ENCODE peak calls at places on chromosomes 3 and 15, in seven cellular contexts. N is ACHN; A is GM04503; E is activated T-helper 1 cell treated with anti-CD3 and anti-CD28 coated beads, Interleukin-2, amount 50 U/mL, for 16 hours; V is AG09309; R is GM13976; W is NAMALWA. D is an unnamed sample.

GRCh38 chr3:72692959-72693518 is 155.2 kb downstream of the SHQ1 start:
- DNase-seq in N (no peak), A (no peak), E (no peak), V (no peak), R (no peak), W (no peak), D (no peak)

GRCh38 chr3:127954642-127955041 is 39.6 kb downstream of the KBTBD12 start:
- DNase-seq in N (no peak), A (no peak), E (no peak), V (no peak), R (no peak), W (no peak), D (peak; percentile 4)

GRCh38 chr3:171615742-171616141 is 155.5 kb upstream of the TNIK start:
- DNase-seq in N (no peak), A (no peak), E (no peak), V (no peak), R (no peak), W (no peak), D (no peak)

GRCh38 chr15:69828181-69828828 is 269.4 kb downstream of the TLE3 start:
- DNase-seq in N (no peak), A (no peak), E (no peak), V (no peak), R (no peak), W (no peak), D (no peak)

GRCh38 chr3:77186319-77186718 is 146.4 kb downstream of the ROBO2 start:
- DNase-seq in N (no peak), A (no peak), E (no peak), V (no peak), R (no peak), W (no peak), D (no peak)

GRCh38 chr3:165440380-165440779 is 244.2 kb upstream of the SLITRK3 start:
- DNase-seq in N (no peak), A (no peak), E (no peak), V (no peak), R (no peak), W (no peak), D (no peak)

GRCh38 chr3:48428863-48429415 is 947 bp downstream of the PLXNB1 start:
- DNase-seq in N (peak; percentile 40), A (no peak), E (no peak), V (no peak), R (no peak), W (no peak), D (no peak)

GRCh38 chr15:26449296-26449695 is 323.6 kb downstream of the GABRB3 start:
- DNase-seq in N (no peak), A (no peak), E (no peak), V (no peak), R (no peak), W (no peak), D (no peak)

GRCh38 chr3:190586631-190587000 is 72.7 kb downstream of the IL1RAP start:
- DNase-seq in N (peak; percentile 45), A (no peak), E (no peak), V (no peak), R (no peak), W (no peak), D (no peak)

GRCh38 chr3:123307064-123307463 is 105.3 kb downstream of the SEC22A start:
- DNase-seq in N (no peak), A (no peak), E (no peak), V (no peak), R (no peak), W (no peak), D (no peak)

GRCh38 chr15:25717861-25718504 is 145.1 kb downstream of the ATP10A start:
- DNase-seq in N (no peak), A (peak; percentile 10), E (no peak), V (no peak), R (no peak), W (peak; percentile 4), D (no peak)

GRCh38 chr3:157064402-157064801 is 95.5 kb downstream of the CCNL1 start:
- DNase-seq in N (no peak), A (no peak), E (no peak), V (no peak), R (no peak), W (no peak), D (no peak)

GRCh38 chr3:108406661-108407206 is 103.7 kb downstream of the MYH15 start:
- DNase-seq in N (no peak), A (no peak), E (no peak), V (no peak), R (peak; percentile 74), W (peak; percentile 86), D (no peak)

GRCh38 chr3:132803889-132804288 is 81.7 kb upstream of the NPHP3 start:
- DNase-seq in N (no peak), A (no peak), E (no peak), V (no peak), R (no peak), W (peak; percentile 40), D (no peak)

GRCh38 chr15:90138071-90138833 is 36.0 kb upstream of the IDH2 start:
- DNase-seq in N (no peak), A (no peak), E (no peak), V (no peak), R (no peak), W (no peak), D (no peak)

GRCh38 chr3:99658274-99658673 is 19.9 kb downstream of the COL8A1 start:
- DNase-seq in N (peak; percentile 23), A (no peak), E (no peak), V (no peak), R (no peak), W (no peak), D (no peak)

GRCh38 chr3:97037294-97037943 is 223.0 kb downstream of the EPHA6 start:
- DNase-seq in N (no peak), A (no peak), E (no peak), V (no peak), R (no peak), W (no peak), D (no peak)

GRCh38 chr3:61564405-61565059 is 3.2 kb downstream of the PTPRG start:
- DNase-seq in N (peak; percentile 16), A (no peak), E (no peak), V (no peak), R (peak; percentile 57), W (peak; percentile 2), D (peak; percentile 68)

GRCh38 chr3:148758303-148758884 is 60.7 kb downstream of the AGTR1 start:
- DNase-seq in N (no peak), A (no peak), E (no peak), V (no peak), R (no peak), W (no peak), D (no peak)

GRCh38 chr15:63038926-63039673 is 3.4 kb upstream of the TPM1 start:
- DNase-seq in N (peak; percentile 25), A (peak; percentile 80), E (no peak), V (peak; percentile 65), R (no peak), W (no peak), D (no peak)

GRCh38 chr15:98648654-98649537 is 557 bp downstream of the IGF1R start:
- DNase-seq in N (peak; percentile 42), A (no peak), E (no peak), V (no peak), R (peak; percentile 62), W (peak; percentile 60), D (no peak)

GRCh38 chr3:161423911-161424522 is 52.7 kb upstream of the SPTSSB start:
- DNase-seq in N (peak; percentile 32), A (no peak), E (no peak), V (no peak), R (peak; percentile 58), W (peak; percentile 71), D (no peak)

GRCh38 chr3:120469440-120470415 is 18.9 kb upstream of the FSTL1 start:
- DNase-seq in N (peak; percentile 43), A (no peak), E (no peak), V (no peak), R (no peak), W (no peak), D (no peak)

GRCh38 chr3:126116526-126116925 is 32.6 kb upstream of the SLC41A3 start:
- DNase-seq in N (no peak), A (no peak), E (no peak), V (no peak), R (no peak), W (no peak), D (no peak)

GRCh38 chr3:31472479-31473390 is 60.0 kb upstream of the STT3B start:
- DNase-seq in N (peak; percentile 68), A (no peak), E (no peak), V (no peak), R (no peak), W (no peak), D (no peak)

GRCh38 chr15:63388511-63388910 is 6.9 kb upstream of the CA12 start:
- DNase-seq in N (no peak), A (no peak), E (no peak), V (no peak), R (no peak), W (no peak), D (no peak)

GRCh38 chr15:66078196-66078928 is 175.2 kb downstream of the MEGF11 start:
- DNase-seq in N (no peak), A (no peak), E (no peak), V (no peak), R (no peak), W (no peak), D (no peak)

GRCh38 chr15:99962006-99962561 is 228.8 kb upstream of the LYSMD4 start:
- DNase-seq in N (no peak), A (no peak), E (no peak), V (no peak), R (no peak), W (no peak), D (no peak)

GRCh38 chr15:80844011-80844732 is 65.0 kb downstream of the CEMIP start:
- DNase-seq in N (peak; percentile 18), A (peak; percentile 30), E (no peak), V (no peak), R (no peak), W (no peak), D (no peak)

GRCh38 chr15:63389902-63390301 is 8.3 kb upstream of the CA12 start:
- DNase-seq in N (no peak), A (no peak), E (peak; percentile 14), V (no peak), R (no peak), W (no peak), D (no peak)

GRCh38 chr3:197516517-197516889 is 39.3 kb downstream of the BDH1 start:
- DNase-seq in N (peak; percentile 97), A (peak; percentile 50), E (no peak), V (peak; percentile 57), R (no peak), W (no peak), D (no peak)

GRCh38 chr15:71634820-71635219 is 175.5 kb upstream of the NR2E3 start:
- DNase-seq in N (no peak), A (no peak), E (no peak), V (no peak), R (no peak), W (no peak), D (no peak)

GRCh38 chr3:117748131-117748530 is 1038.6 kb downstream of the TUSC7 start:
- DNase-seq in N (no peak), A (no peak), E (no peak), V (no peak), R (no peak), W (no peak), D (no peak)

GRCh38 chr3:194321666-194322640 is 29.2 kb downstream of the CPN2 start:
- DNase-seq in N (no peak), A (no peak), E (no peak), V (no peak), R (no peak), W (no peak), D (no peak)

GRCh38 chr15:39585394-39585841 is 4.5 kb downstream of the THBS1 start:
- DNase-seq in N (peak; percentile 2), A (peak; percentile 72), E (no peak), V (peak; percentile 88), R (no peak), W (no peak), D (no peak)